ENCODE peak calls at places on chromosomes 7 and 10, in seven cellular contexts. One of them, this sample, is unnamed.

GRCh38 chr10:7054915-7055314 is 355.9 kb downstream of the SFMBT2 start:
- DNase-seq in NK-92 treated with Interleukin-12 subunit alpha and Interleukin-12 subunit beta, amount 100 ng/mL, for 24 hours: no peak
- DNase-seq in body of pancreas: no peak
- DNase-seq in T-cell: no peak
- DNase-seq in osteocyte: no peak
- DNase-seq in stimulated activated naive CD8-positive, alpha-beta T cell treated with anti-CD3 and anti-CD28 coated beads, Interleukin-15, amount 100 ng/mL, for 72 hours: no peak
- DNase-seq in stimulated activated CD4-positive, alpha-beta T cell treated with anti-CD3 and anti-CD28 coated beads, Interleukin-2, amount 100 ng/mL, for 48 hours: no peak
- DNase-seq in this sample: no peak

GRCh38 chr7:35565927-35566326 is 129.0 kb downstream of the HERPUD2 start:
- DNase-seq in NK-92 treated with Interleukin-12 subunit alpha and Interleukin-12 subunit beta, amount 100 ng/mL, for 24 hours: no peak
- DNase-seq in body of pancreas: no peak
- DNase-seq in T-cell: no peak
- DNase-seq in osteocyte: no peak
- DNase-seq in stimulated activated naive CD8-positive, alpha-beta T cell treated with anti-CD3 and anti-CD28 coated beads, Interleukin-15, amount 100 ng/mL, for 72 hours: no peak
- DNase-seq in stimulated activated CD4-positive, alpha-beta T cell treated with anti-CD3 and anti-CD28 coated beads, Interleukin-2, amount 100 ng/mL, for 48 hours: no peak
- DNase-seq in this sample: no peak

GRCh38 chr10:112959207-112959838 is 9.3 kb downstream of the TCF7L2 start:
- DNase-seq in NK-92 treated with Interleukin-12 subunit alpha and Interleukin-12 subunit beta, amount 100 ng/mL, for 24 hours: no peak
- DNase-seq in body of pancreas: no peak
- DNase-seq in T-cell: no peak
- DNase-seq in osteocyte: no peak
- DNase-seq in stimulated activated naive CD8-positive, alpha-beta T cell treated with anti-CD3 and anti-CD28 coated beads, Interleukin-15, amount 100 ng/mL, for 72 hours: no peak
- DNase-seq in stimulated activated CD4-positive, alpha-beta T cell treated with anti-CD3 and anti-CD28 coated beads, Interleukin-2, amount 100 ng/mL, for 48 hours: no peak
- DNase-seq in this sample: no peak

GRCh38 chr10:43623351-43623750 is 17.1 kb downstream of the ZNF485 start:
- DNase-seq in NK-92 treated with Interleukin-12 subunit alpha and Interleukin-12 subunit beta, amount 100 ng/mL, for 24 hours: no peak
- DNase-seq in body of pancreas: no peak
- DNase-seq in T-cell: no peak
- DNase-seq in osteocyte: no peak
- DNase-seq in stimulated activated naive CD8-positive, alpha-beta T cell treated with anti-CD3 and anti-CD28 coated beads, Interleukin-15, amount 100 ng/mL, for 72 hours: no peak
- DNase-seq in stimulated activated CD4-positive, alpha-beta T cell treated with anti-CD3 and anti-CD28 coated beads, Interleukin-2, amount 100 ng/mL, for 48 hours: no peak
- DNase-seq in this sample: no peak

GRCh38 chr7:55086413-55087201 is 67.8 kb downstream of the EGFR start:
- DNase-seq in NK-92 treated with Interleukin-12 subunit alpha and Interleukin-12 subunit beta, amount 100 ng/mL, for 24 hours: no peak
- DNase-seq in body of pancreas: peak; percentile 46
- DNase-seq in T-cell: no peak
- DNase-seq in osteocyte: peak; percentile 89
- DNase-seq in stimulated activated naive CD8-positive, alpha-beta T cell treated with anti-CD3 and anti-CD28 coated beads, Interleukin-15, amount 100 ng/mL, for 72 hours: peak; percentile 5
- DNase-seq in stimulated activated CD4-positive, alpha-beta T cell treated with anti-CD3 and anti-CD28 coated beads, Interleukin-2, amount 100 ng/mL, for 48 hours: no peak
- DNase-seq in this sample: no peak

GRCh38 chr7:81956520-81956919 is 186.7 kb upstream of the HGF start:
- DNase-seq in NK-92 treated with Interleukin-12 subunit alpha and Interleukin-12 subunit beta, amount 100 ng/mL, for 24 hours: no peak
- DNase-seq in body of pancreas: no peak
- DNase-seq in T-cell: no peak
- DNase-seq in osteocyte: no peak
- DNase-seq in stimulated activated naive CD8-positive, alpha-beta T cell treated with anti-CD3 and anti-CD28 coated beads, Interleukin-15, amount 100 ng/mL, for 72 hours: no peak
- DNase-seq in stimulated activated CD4-positive, alpha-beta T cell treated with anti-CD3 and anti-CD28 coated beads, Interleukin-2, amount 100 ng/mL, for 48 hours: no peak
- DNase-seq in this sample: no peak

GRCh38 chr7:26616235-26616634 is 248.2 kb downstream of the SKAP2 start:
- DNase-seq in NK-92 treated with Interleukin-12 subunit alpha and Interleukin-12 subunit beta, amount 100 ng/mL, for 24 hours: no peak
- DNase-seq in body of pancreas: no peak
- DNase-seq in T-cell: no peak
- DNase-seq in osteocyte: no peak
- DNase-seq in stimulated activated naive CD8-positive, alpha-beta T cell treated with anti-CD3 and anti-CD28 coated beads, Interleukin-15, amount 100 ng/mL, for 72 hours: no peak
- DNase-seq in stimulated activated CD4-positive, alpha-beta T cell treated with anti-CD3 and anti-CD28 coated beads, Interleukin-2, amount 100 ng/mL, for 48 hours: no peak
- DNase-seq in this sample: no peak

GRCh38 chr7:18552311-18552916 is 56.9 kb downstream of the HDAC9 start:
- DNase-seq in NK-92 treated with Interleukin-12 subunit alpha and Interleukin-12 subunit beta, amount 100 ng/mL, for 24 hours: no peak
- DNase-seq in body of pancreas: no peak
- DNase-seq in T-cell: no peak
- DNase-seq in osteocyte: no peak
- DNase-seq in stimulated activated naive CD8-positive, alpha-beta T cell treated with anti-CD3 and anti-CD28 coated beads, Interleukin-15, amount 100 ng/mL, for 72 hours: no peak
- DNase-seq in stimulated activated CD4-positive, alpha-beta T cell treated with anti-CD3 and anti-CD28 coated beads, Interleukin-2, amount 100 ng/mL, for 48 hours: no peak
- DNase-seq in this sample: no peak

This sample was measured in GM12892.